ENCODE peak calls at places on chromosomes 5 and 9, in five cellular contexts. A, G, M, T and Q are unnamed samples.

GRCh38 chr5:113119271-113119924 is 142.8 kb downstream of the DCP2 start:
- DNase-seq in T (no peak), M (peak; percentile 24), A (no peak), G (no peak), Q (no peak)

GRCh38 chr5:169029661-169030274 is 271.2 kb downstream of the SLIT3 start:
- DNase-seq in A (peak; percentile 79), T (no peak), G (no peak), M (no peak), Q (no peak)

GRCh38 chr5:111548992-111549649 is 36.8 kb upstream of the STARD4 start:
- DNase-seq in T (no peak), M (no peak), A (peak; percentile 48), G (no peak), Q (peak; percentile 62)

GRCh38 chr9:138007566-138008080 is 130.0 kb downstream of the CACNA1B start:
- DNase-seq in M (no peak), T (no peak), A (no peak), G (no peak), Q (no peak)

GRCh38 chr5:114070093-114070722 is 291.7 kb upstream of the KCNN2 start:
- DNase-seq in G (no peak), T (no peak), A (no peak), M (no peak), Q (no peak)

GRCh38 chr5:153276151-153276550 is 214.3 kb upstream of the GRIA1 start:
- DNase-seq in G (no peak), M (peak; percentile 26), A (no peak), T (peak; percentile 6), Q (no peak)

GRCh38 chr5:97162045-97162444 is 19.6 kb upstream of the LIX1 start:
- DNase-seq in G (peak; percentile 46), T (peak; percentile 27), A (peak; percentile 85), M (peak; percentile 91), Q (peak; percentile 68)

GRCh38 chr9:134396258-134396742 is 70.0 kb downstream of the RXRA start:
- DNase-seq in M (no peak), G (peak; percentile 14), T (peak; percentile 77), A (no peak), Q (no peak)

GRCh38 chr9:130329061-130329460 is 63.5 kb downstream of the HMCN2 start:
- DNase-seq in A (no peak), G (no peak), T (no peak), M (no peak), Q (no peak)